ENCODE peak calls at places on chromosomes 7 and 10, in five cellular contexts. Z, G, F, H and E are unnamed samples.

GRCh38 chr10:70309661-70310060 is 25.9 kb upstream of the NPFFR1 start:
- DNase-seq in Z (no peak), G (no peak), F (no peak), H (no peak), E (no peak)

GRCh38 chr10:49619613-49620012 is 5.8 kb downstream of the CHAT start:
- DNase-seq in Z (no peak), G (no peak), F (no peak), H (no peak), E (no peak)

GRCh38 chr10:3054816-3055202 is 12.5 kb upstream of the PFKP start:
- DNase-seq in Z (no peak), G (no peak), F (no peak), H (no peak), E (no peak)

GRCh38 chr10:79209831-79210230 is 137.4 kb upstream of the PPIF start:
- DNase-seq in Z (no peak), G (no peak), F (no peak), H (no peak), E (no peak)

GRCh38 chr7:90251304-90251635 is 6.3 kb downstream of the CFAP69 start:
- DNase-seq in Z (no peak), G (no peak), F (no peak), H (no peak), E (peak)

GRCh38 chr7:17493451-17493850 is 195.0 kb downstream of the AHR start:
- DNase-seq in Z (no peak), G (no peak), F (no peak), H (no peak), E (no peak)

GRCh38 chr7:33940503-33940902 is 35.2 kb downstream of the BMPER start:
- DNase-seq in Z (no peak), G (no peak), F (no peak), H (no peak), E (no peak)

GRCh38 chr7:48083114-48083830 is 5.8 kb upstream of the UPP1 start:
- DNase-seq in Z (no peak), G (no peak), F (no peak), H (peak), E (no peak)

GRCh38 chr7:137084607-137085380 is 216.3 kb downstream of the CHRM2 start:
- DNase-seq in Z (no peak), G (no peak), F (no peak), H (no peak), E (no peak)

GRCh38 chr7:155291045-155291530 is 6.6 kb upstream of the INSIG1 start:
- DNase-seq in Z (no peak), G (peak), F (peak), H (no peak), E (no peak)

GRCh38 chr7:150631084-150631824 is 931 bp downstream of the GIMAP6 start:
- DNase-seq in Z (no peak), G (peak), F (no peak), H (no peak), E (peak)

GRCh38 chr10:64486149-64486548 is 964.9 kb downstream of the REEP3 start:
- DNase-seq in Z (no peak), G (no peak), F (no peak), H (no peak), E (no peak)

GRCh38 chr7:1670894-1671875 is 1.1 kb downstream of the ELFN1 start:
- DNase-seq in Z (no peak), G (peak), F (no peak), H (no peak), E (no peak)

GRCh38 chr10:73096041-73096451 is 620 bp downstream of the P4HA1 start:
- DNase-seq in Z (no peak), G (peak), F (peak), H (peak), E (no peak)

GRCh38 chr10:115948415-115948814 is 324.6 kb downstream of the GFRA1 start:
- DNase-seq in Z (no peak), G (no peak), F (no peak), H (peak), E (no peak)

GRCh38 chr10:14093735-14094484 is 236.8 kb downstream of the FRMD4A start:
- DNase-seq in Z (peak), G (no peak), F (no peak), H (peak), E (peak)

GRCh38 chr10:89332092-89332633 is 4.4 kb downstream of the IFIT3 start:
- DNase-seq in Z (no peak), G (no peak), F (no peak), H (peak), E (no peak)

GRCh38 chr7:130971297-130971696 is 237.3 kb upstream of the KLF14 start:
- DNase-seq in Z (no peak), G (no peak), F (no peak), H (no peak), E (no peak)

GRCh38 chr7:18655506-18655905 is 160.0 kb downstream of the HDAC9 start:
- DNase-seq in Z (no peak), G (no peak), F (no peak), H (no peak), E (no peak)

GRCh38 chr7:3120513-3120912 is 76.8 kb upstream of the CARD11 start:
- DNase-seq in Z (no peak), G (no peak), F (no peak), H (no peak), E (no peak)

GRCh38 chr7:90603346-90603745 is 7.2 kb downstream of the CDK14 start:
- DNase-seq in Z (no peak), G (no peak), F (no peak), H (no peak), E (peak)

GRCh38 chr7:115679976-115680375 is 350.6 kb downstream of the TFEC start:
- DNase-seq in Z (peak), G (peak), F (peak), H (peak), E (peak)

GRCh38 chr7:105782391-105783063 is 93.9 kb downstream of the ATXN7L1 start:
- DNase-seq in Z (no peak), G (no peak), F (no peak), H (peak), E (no peak)

GRCh38 chr7:5549096-5549896 is 125.7 kb upstream of the TNRC18 start:
- DNase-seq in Z (no peak), G (no peak), F (peak), H (peak), E (no peak)

GRCh38 chr7:148261996-148262688 is 328.4 kb upstream of the C7orf33 start:
- DNase-seq in Z (no peak), G (no peak), F (no peak), H (peak), E (no peak)

GRCh38 chr7:15560968-15561367 is 847 bp downstream of the AGMO start:
- DNase-seq in Z (no peak), G (no peak), F (no peak), H (no peak), E (no peak)

GRCh38 chr10:88117869-88118632 is 254.6 kb downstream of the PTEN start:
- DNase-seq in Z (no peak), G (peak), F (no peak), H (peak), E (no peak)

GRCh38 chr7:2924866-2925840 is 81.0 kb upstream of the GNA12 start:
- DNase-seq in Z (no peak), G (no peak), F (no peak), H (no peak), E (no peak)

GRCh38 chr10:91115618-91116390 is 104.7 kb upstream of the PCGF5 start:
- DNase-seq in Z (no peak), G (no peak), F (no peak), H (no peak), E (no peak)

GRCh38 chr10:107653832-107654287 is 489.4 kb upstream of the SORCS1 start:
- DNase-seq in Z (no peak), G (peak), F (peak), H (peak), E (peak)

GRCh38 chr10:79475119-79475653 is 29.8 kb upstream of the ZCCHC24 start:
- DNase-seq in Z (no peak), G (no peak), F (no peak), H (no peak), E (no peak)

GRCh38 chr10:9254353-9254752 is 1199.9 kb downstream of the GATA3 start:
- DNase-seq in Z (no peak), G (no peak), F (no peak), H (no peak), E (no peak)

GRCh38 chr7:20299647-20300312 is 30.9 kb upstream of the ITGB8 start:
- DNase-seq in Z (no peak), G (no peak), F (no peak), H (no peak), E (no peak)

GRCh38 chr7:77426052-77426404 is 9.9 kb upstream of the GSAP start:
- DNase-seq in Z (no peak), G (no peak), F (no peak), H (no peak), E (no peak)

GRCh38 chr10:103648231-103648950 is 154.9 kb downstream of the NEURL1 start:
- DNase-seq in Z (no peak), G (no peak), F (no peak), H (no peak), E (no peak)